ENCODE peak calls at places on chromosomes 7 and 10, in ten cellular contexts. P is CD8-positive, alpha-beta memory T cell; E is AG09319; J is GOT3; C is activated CD4-positive, CD25-positive, alpha-beta regulatory T cell treated with anti-CD3 and anti-CD28 coated beads, Interleukin-2, amount 50 U/mL, for 72 hours; A is activated naive CD4-positive, alpha-beta T cell; V is LoVo; G is GM13977; F is lower lobe of right lung; L is stimulated activated CD4-positive, alpha-beta T cell treated with anti-CD3 and anti-CD28 coated beads, Interleukin-1b, Interleukin-23, amount 100 ng/mL, for 4 hours. X is an unnamed sample.

GRCh38 chr7:54339074-54339473 is 203.1 kb upstream of the VSTM2A start:
- DNase-seq in P (no peak), G (no peak), L (no peak), C (no peak), F (no peak), E (no peak), A (no peak), J (no peak), V (no peak), X (no peak)

GRCh38 chr10:23499317-23499716 is 60.4 kb downstream of the OTUD1 start:
- DNase-seq in P (no peak), V (no peak), F (no peak), J (no peak), G (no peak), A (no peak), E (no peak), L (no peak), C (no peak), X (no peak)

GRCh38 chr7:107559864-107560263 is 3.9 kb downstream of the COG5 start:
- DNase-seq in A (no peak), P (no peak), J (no peak), C (no peak), E (no peak), V (no peak), L (no peak), G (no peak), F (no peak), X (no peak)

GRCh38 chr7:84783161-84783803 is 403.6 kb downstream of the SEMA3D start:
- DNase-seq in F (no peak), P (no peak), L (no peak), E (peak; percentile 12), V (no peak), A (no peak), J (no peak), G (no peak), C (no peak), X (no peak)

GRCh38 chr7:20365486-20365885 is 34.8 kb downstream of the ITGB8 start:
- DNase-seq in J (no peak), F (no peak), C (no peak), A (no peak), L (no peak), V (no peak), P (no peak), G (no peak), E (no peak), X (no peak)

GRCh38 chr10:132411561-132412253 is 14.7 kb downstream of the PWWP2B start:
- DNase-seq in V (no peak), J (no peak), E (no peak), G (no peak), L (no peak), C (no peak), F (peak; percentile 70), A (no peak), P (no peak), X (no peak)

GRCh38 chr10:34580643-34581042 is 234.5 kb downstream of the PARD3 start:
- DNase-seq in E (no peak), F (no peak), V (no peak), G (no peak), P (no peak), A (no peak), L (no peak), J (no peak), C (no peak), X (no peak)

GRCh38 chr10:73934074-73934473 is 23.1 kb downstream of the PLAU start:
- DNase-seq in G (no peak), C (no peak), F (no peak), A (no peak), E (no peak), P (no peak), V (no peak), J (no peak), L (no peak), X (no peak)

GRCh38 chr7:39088730-39089129 is 111.0 kb downstream of the POU6F2 start:
- DNase-seq in V (no peak), F (no peak), G (no peak), E (no peak), A (no peak), P (no peak), J (no peak), C (no peak), L (no peak), X (no peak)

GRCh38 chr10:73967022-73967429 is 30.9 kb upstream of the VCL start:
- DNase-seq in L (no peak), A (no peak), V (no peak), G (no peak), F (no peak), E (no peak), C (no peak), P (no peak), J (no peak), X (no peak)

GRCh38 chr10:120824864-120825263 is 26.3 kb upstream of the WDR11 start:
- DNase-seq in G (peak; percentile 31), A (no peak), L (no peak), P (no peak), V (peak; percentile 12), J (no peak), E (no peak), C (no peak), F (no peak), X (no peak)

GRCh38 chr7:17289074-17289665 is 9.3 kb upstream of the AHR start:
- DNase-seq in J (no peak), A (no peak), G (no peak), E (peak; percentile 48), C (no peak), V (no peak), F (no peak), P (no peak), L (no peak), X (no peak)

GRCh38 chr10:88983939-88984338 is 6.7 kb upstream of the FAS start:
- DNase-seq in G (no peak), E (no peak), A (no peak), L (no peak), C (no peak), F (no peak), J (no peak), P (no peak), V (no peak), X (no peak)

GRCh38 chr7:38321515-38321944 is 48.1 kb upstream of the TARP start:
- DNase-seq in F (peak; percentile 75), L (no peak), C (no peak), V (no peak), E (peak; percentile 63), A (no peak), G (no peak), P (no peak), J (peak; percentile 39), X (no peak)

GRCh38 chr7:102814025-102814471 is 65.2 kb downstream of the FAM185A start:
- DNase-seq in A (no peak), J (no peak), G (no peak), V (no peak), E (no peak), L (no peak), C (no peak), P (no peak), F (no peak), X (no peak)

GRCh38 chr7:30027065-30027456 is 559 bp upstream of the FKBP14 start:
- DNase-seq in C (no peak), A (no peak), P (peak; percentile 1), F (no peak), J (no peak), V (peak; percentile 69), G (peak; percentile 73), L (no peak), E (no peak), X (peak; percentile 7)

GRCh38 chr10:110822708-110823291 is 48.9 kb upstream of the PDCD4 start:
- DNase-seq in V (no peak), A (no peak), E (no peak), F (no peak), L (no peak), J (no peak), G (no peak), C (no peak), P (no peak), X (no peak)

GRCh38 chr10:60827791-60828488 is 49.7 kb downstream of the CDK1 start:
- DNase-seq in L (no peak), P (no peak), F (no peak), E (no peak), G (no peak), C (no peak), J (no peak), V (no peak), A (no peak), X (no peak)